ENCODE peak calls at places on chromosomes 7 and 10, in eight cellular contexts. V, S, B, K, E, X, Q and A are unnamed samples.

GRCh38 chr10:98134117-98134430 is 383 bp upstream of the R3HCC1L start:
- DNase-seq in V (no peak), S (no peak), B (no peak), K (no peak), E (no peak), X (no peak), Q (no peak), A (no peak)

GRCh38 chr10:57992321-57993077 is 275.2 kb downstream of the IPMK start:
- DNase-seq in V (no peak), S (no peak), B (no peak), K (peak), E (no peak), X (no peak), Q (peak), A (peak)

GRCh38 chr7:78769551-78770101 is 683.8 kb downstream of the MAGI2 start:
- DNase-seq in V (peak), S (peak), B (peak), K (no peak), E (no peak), X (peak), Q (peak), A (no peak)

GRCh38 chr7:11960621-11961020 is 128.6 kb upstream of the THSD7A start:
- DNase-seq in V (no peak), S (no peak), B (no peak), K (no peak), E (no peak), X (no peak), Q (no peak), A (no peak)

GRCh38 chr10:71213761-71214440 is 1.5 kb downstream of the UNC5B start:
- DNase-seq in V (no peak), S (no peak), B (no peak), K (peak), E (no peak), X (peak), Q (peak), A (no peak)

GRCh38 chr10:89275383-89275782 is 23.8 kb upstream of the LIPA start:
- DNase-seq in V (no peak), S (no peak), B (no peak), K (peak), E (no peak), X (no peak), Q (no peak), A (no peak)

GRCh38 chr7:132618956-132619305 is 42.7 kb upstream of the PLXNA4 start:
- DNase-seq in V (no peak), S (no peak), B (no peak), K (no peak), E (no peak), X (no peak), Q (peak), A (no peak)

GRCh38 chr10:23439452-23439919 is 611 bp downstream of the OTUD1 start:
- DNase-seq in V (no peak), S (peak), B (peak), K (no peak), E (no peak), X (peak), Q (peak), A (peak)